ENCODE peak calls at places on chromosomes 13 and 19, in ten cellular contexts. One of them, this sample, is unnamed.

GRCh38 chr13:60267498-60268202 is 103.9 kb upstream of the DIAPH3 start:
- DNase-seq in A549: peak; percentile 2
- DNase-seq in H1: peak; percentile 55
- DNase-seq in GM23248: peak; percentile 6
- DNase-seq in DND-41: peak; percentile 75
- DNase-seq in keratinocyte: no peak
- DNase-seq in SK-N-SH: no peak
- DNase-seq in PC-9: no peak
- DNase-seq in IMR-90: no peak
- DNase-seq in hepatocyte: peak; percentile 53
- DNase-seq in this sample: peak; percentile 40

GRCh38 chr19:43524922-43525835 is 1.8 kb downstream of the ETHE1 start:
- DNase-seq in A549: peak; percentile 85
- DNase-seq in H1: peak; percentile 63
- DNase-seq in GM23248: peak; percentile 70
- DNase-seq in DND-41: no peak
- DNase-seq in keratinocyte: no peak
- DNase-seq in SK-N-SH: no peak
- DNase-seq in PC-9: peak; percentile 80
- DNase-seq in IMR-90: peak; percentile 32
- DNase-seq in hepatocyte: peak; percentile 75
- DNase-seq in this sample: peak; percentile 38

GRCh38 chr19:41606215-41606837 is 20.5 kb downstream of the CEACAM4 start:
- DNase-seq in A549: no peak
- DNase-seq in H1: no peak
- DNase-seq in GM23248: no peak
- DNase-seq in DND-41: no peak
- DNase-seq in keratinocyte: no peak
- DNase-seq in SK-N-SH: no peak
- DNase-seq in PC-9: no peak
- DNase-seq in IMR-90: no peak
- DNase-seq in hepatocyte: no peak
- DNase-seq in this sample: no peak

GRCh38 chr13:112686364-112686763 is 3.5 kb upstream of the ATP11A start:
- DNase-seq in A549: no peak
- DNase-seq in H1: peak; percentile 24
- DNase-seq in GM23248: no peak
- DNase-seq in DND-41: peak; percentile 2
- DNase-seq in keratinocyte: no peak
- DNase-seq in SK-N-SH: no peak
- DNase-seq in PC-9: peak; percentile 41
- DNase-seq in IMR-90: no peak
- DNase-seq in hepatocyte: peak; percentile 5
- DNase-seq in this sample: no peak

GRCh38 chr13:67299072-67299635 is 69.0 kb upstream of the PCDH9 start:
- DNase-seq in A549: peak; percentile 47
- DNase-seq in H1: no peak
- DNase-seq in GM23248: peak; percentile 65
- DNase-seq in DND-41: no peak
- DNase-seq in keratinocyte: no peak
- DNase-seq in SK-N-SH: no peak
- DNase-seq in PC-9: peak; percentile 37
- DNase-seq in IMR-90: peak; percentile 91
- DNase-seq in hepatocyte: no peak
- DNase-seq in this sample: no peak

GRCh38 chr13:38543561-38543960 is 143.3 kb upstream of the FREM2 start:
- DNase-seq in A549: no peak
- DNase-seq in H1: no peak
- DNase-seq in GM23248: peak; percentile 11
- DNase-seq in DND-41: no peak
- DNase-seq in keratinocyte: no peak
- DNase-seq in SK-N-SH: no peak
- DNase-seq in PC-9: no peak
- DNase-seq in IMR-90: no peak
- DNase-seq in hepatocyte: no peak
- DNase-seq in this sample: no peak

GRCh38 chr19:9861503-9861902 is 26.4 kb downstream of the PIN1 start:
- DNase-seq in A549: no peak
- DNase-seq in H1: no peak
- DNase-seq in GM23248: no peak
- DNase-seq in DND-41: no peak
- DNase-seq in keratinocyte: no peak
- DNase-seq in SK-N-SH: no peak
- DNase-seq in PC-9: no peak
- DNase-seq in IMR-90: no peak
- DNase-seq in hepatocyte: no peak
- DNase-seq in this sample: no peak

GRCh38 chr13:91312324-91312723 is 35.2 kb upstream of the MIR17HG start:
- DNase-seq in A549: no peak
- DNase-seq in H1: no peak
- DNase-seq in GM23248: no peak
- DNase-seq in DND-41: no peak
- DNase-seq in keratinocyte: no peak
- DNase-seq in SK-N-SH: no peak
- DNase-seq in PC-9: no peak
- DNase-seq in IMR-90: no peak
- DNase-seq in hepatocyte: no peak
- DNase-seq in this sample: no peak

GRCh38 chr19:17266975-17267788 is at the start of gene BABAM1:
- DNase-seq in A549: peak; percentile 98
- DNase-seq in H1: peak; percentile 88
- DNase-seq in GM23248: peak; percentile 98
- DNase-seq in DND-41: peak; percentile 98
- DNase-seq in keratinocyte: peak; percentile 94
- DNase-seq in SK-N-SH: peak; percentile 96
- DNase-seq in PC-9: peak; percentile 99
- DNase-seq in IMR-90: peak; percentile 100
- DNase-seq in hepatocyte: peak; percentile 97
- DNase-seq in this sample: peak; percentile 97

GRCh38 chr13:83879431-83880171 is 2.7 kb downstream of the SLITRK1 start:
- DNase-seq in A549: no peak
- DNase-seq in H1: peak; percentile 45
- DNase-seq in GM23248: peak; percentile 12
- DNase-seq in DND-41: no peak
- DNase-seq in keratinocyte: no peak
- DNase-seq in SK-N-SH: no peak
- DNase-seq in PC-9: no peak
- DNase-seq in IMR-90: no peak
- DNase-seq in hepatocyte: peak; percentile 5
- DNase-seq in this sample: peak; percentile 43

GRCh38 chr19:3227054-3227626 is 2.7 kb downstream of the CELF5 start:
- DNase-seq in A549: no peak
- DNase-seq in H1: no peak
- DNase-seq in GM23248: no peak
- DNase-seq in DND-41: no peak
- DNase-seq in keratinocyte: no peak
- DNase-seq in SK-N-SH: no peak
- DNase-seq in PC-9: no peak
- DNase-seq in IMR-90: no peak
- DNase-seq in hepatocyte: no peak
- DNase-seq in this sample: no peak

GRCh38 chr13:99315186-99315585 is 8.0 kb upstream of the GPR183 start:
- DNase-seq in A549: no peak
- DNase-seq in H1: no peak
- DNase-seq in GM23248: peak; percentile 22
- DNase-seq in DND-41: no peak
- DNase-seq in keratinocyte: no peak
- DNase-seq in SK-N-SH: no peak
- DNase-seq in PC-9: no peak
- DNase-seq in IMR-90: no peak
- DNase-seq in hepatocyte: no peak
- DNase-seq in this sample: no peak
- H3K4me2 ChIP-seq in A549: no peak overlapping the region
- H3K4me2 ChIP-seq in H1: no peak overlapping the region
- H3K4me2 ChIP-seq in GM23248: no peak overlapping the region
- H3K4me2 ChIP-seq in DND-41: no peak overlapping the region
- H3K4me2 ChIP-seq in keratinocyte: no peak overlapping the region
- H3K4me2 ChIP-seq in SK-N-SH: no peak overlapping the region
- H3K4me2 ChIP-seq in PC-9: no peak overlapping the region
- H3K4me2 ChIP-seq in IMR-90: no peak overlapping the region
- H3K4me2 ChIP-seq in hepatocyte: no peak overlapping the region
- H3K4me2 ChIP-seq in this sample: no peak overlapping the region

GRCh38 chr19:5131031-5131865 is 162.3 kb downstream of the KDM4B start:
- DNase-seq in A549: no peak
- DNase-seq in H1: no peak
- DNase-seq in GM23248: no peak
- DNase-seq in DND-41: no peak
- DNase-seq in keratinocyte: no peak
- DNase-seq in SK-N-SH: no peak
- DNase-seq in PC-9: no peak
- DNase-seq in IMR-90: no peak
- DNase-seq in hepatocyte: peak; percentile 70
- DNase-seq in this sample: no peak
- H3K4me2 ChIP-seq in A549: no peak overlapping the region
- H3K4me2 ChIP-seq in H1: peak overlapping the region; percentile 28
- H3K4me2 ChIP-seq in GM23248: no peak overlapping the region
- H3K4me2 ChIP-seq in DND-41: no peak overlapping the region
- H3K4me2 ChIP-seq in keratinocyte: no peak overlapping the region
- H3K4me2 ChIP-seq in SK-N-SH: no peak overlapping the region
- H3K4me2 ChIP-seq in PC-9: no peak overlapping the region
- H3K4me2 ChIP-seq in IMR-90: no peak overlapping the region
- H3K4me2 ChIP-seq in hepatocyte: peak overlapping the region; percentile 67
- H3K4me2 ChIP-seq in this sample: peak overlapping the region; percentile 45

GRCh38 chr19:13020002-13020414 is 24.7 kb downstream of the NFIX start:
- DNase-seq in A549: no peak
- DNase-seq in H1: peak; percentile 81
- DNase-seq in GM23248: peak; percentile 73
- DNase-seq in DND-41: no peak
- DNase-seq in keratinocyte: no peak
- DNase-seq in SK-N-SH: no peak
- DNase-seq in PC-9: no peak
- DNase-seq in IMR-90: peak; percentile 34
- DNase-seq in hepatocyte: no peak
- DNase-seq in this sample: peak; percentile 80

GRCh38 chr19:13023666-13024065 is 28.4 kb downstream of the NFIX start:
- DNase-seq in A549: no peak
- DNase-seq in H1: no peak
- DNase-seq in GM23248: peak; percentile 53
- DNase-seq in DND-41: no peak
- DNase-seq in keratinocyte: no peak
- DNase-seq in SK-N-SH: peak; percentile 79
- DNase-seq in PC-9: no peak
- DNase-seq in IMR-90: no peak
- DNase-seq in hepatocyte: no peak
- DNase-seq in this sample: no peak

GRCh38 chr19:13022859-13023636 is 27.8 kb downstream of the NFIX start:
- DNase-seq in A549: no peak
- DNase-seq in H1: no peak
- DNase-seq in GM23248: peak; percentile 96
- DNase-seq in DND-41: peak; percentile 15
- DNase-seq in keratinocyte: peak; percentile 77
- DNase-seq in SK-N-SH: peak; percentile 87
- DNase-seq in PC-9: no peak
- DNase-seq in IMR-90: peak; percentile 95
- DNase-seq in hepatocyte: peak; percentile 78
- DNase-seq in this sample: peak; percentile 77

GRCh38 chr19:13024126-13024957 is 29.1 kb downstream of the NFIX start:
- DNase-seq in A549: no peak
- DNase-seq in H1: no peak
- DNase-seq in GM23248: peak; percentile 72
- DNase-seq in DND-41: no peak
- DNase-seq in keratinocyte: no peak
- DNase-seq in SK-N-SH: no peak
- DNase-seq in PC-9: no peak
- DNase-seq in IMR-90: peak; percentile 45
- DNase-seq in hepatocyte: no peak
- DNase-seq in this sample: peak; percentile 50

GRCh38 chr19:13022111-13022858 is 27.0 kb downstream of the NFIX start:
- DNase-seq in A549: no peak
- DNase-seq in H1: no peak
- DNase-seq in GM23248: peak; percentile 84
- DNase-seq in DND-41: no peak
- DNase-seq in keratinocyte: no peak
- DNase-seq in SK-N-SH: no peak
- DNase-seq in PC-9: no peak
- DNase-seq in IMR-90: peak; percentile 76
- DNase-seq in hepatocyte: no peak
- DNase-seq in this sample: no peak
- H3K4me2 ChIP-seq in A549: no peak overlapping the region
- H3K4me2 ChIP-seq in H1: no peak overlapping the region
- H3K4me2 ChIP-seq in GM23248: peak overlapping the region; percentile 96
- H3K4me2 ChIP-seq in DND-41: no peak overlapping the region
- H3K4me2 ChIP-seq in keratinocyte: peak overlapping the region; percentile 100
- H3K4me2 ChIP-seq in SK-N-SH: peak overlapping the region; percentile 80
- H3K4me2 ChIP-seq in PC-9: no peak overlapping the region
- H3K4me2 ChIP-seq in IMR-90: peak overlapping the region; percentile 79
- H3K4me2 ChIP-seq in hepatocyte: peak overlapping the region; percentile 81
- H3K4me2 ChIP-seq in this sample: no peak overlapping the region

GRCh38 chr19:45509692-45510015 is 2.4 kb downstream of the VASP start:
- DNase-seq in A549: no peak
- DNase-seq in H1: no peak
- DNase-seq in GM23248: no peak
- DNase-seq in DND-41: no peak
- DNase-seq in keratinocyte: no peak
- DNase-seq in SK-N-SH: no peak
- DNase-seq in PC-9: no peak
- DNase-seq in IMR-90: no peak
- DNase-seq in hepatocyte: no peak
- DNase-seq in this sample: no peak

GRCh38 chr19:45512881-45513483 is 5.7 kb downstream of the VASP start:
- DNase-seq in A549: no peak
- DNase-seq in H1: no peak
- DNase-seq in GM23248: no peak
- DNase-seq in DND-41: no peak
- DNase-seq in keratinocyte: no peak
- DNase-seq in SK-N-SH: no peak
- DNase-seq in PC-9: no peak
- DNase-seq in IMR-90: no peak
- DNase-seq in hepatocyte: no peak
- DNase-seq in this sample: no peak

GRCh38 chr19:45508931-45509691 is 1.8 kb downstream of the VASP start:
- DNase-seq in A549: peak; percentile 81
- DNase-seq in H1: peak; percentile 74
- DNase-seq in GM23248: peak; percentile 69
- DNase-seq in DND-41: peak; percentile 52
- DNase-seq in keratinocyte: no peak
- DNase-seq in SK-N-SH: peak; percentile 87
- DNase-seq in PC-9: peak; percentile 50
- DNase-seq in IMR-90: peak; percentile 66
- DNase-seq in hepatocyte: peak; percentile 69
- DNase-seq in this sample: peak; percentile 77

GRCh38 chr19:45508681-45508930 is 1.3 kb downstream of the VASP start:
- DNase-seq in A549: no peak
- DNase-seq in H1: no peak
- DNase-seq in GM23248: no peak
- DNase-seq in DND-41: no peak
- DNase-seq in keratinocyte: no peak
- DNase-seq in SK-N-SH: peak; percentile 65
- DNase-seq in PC-9: no peak
- DNase-seq in IMR-90: no peak
- DNase-seq in hepatocyte: no peak
- DNase-seq in this sample: no peak

DNA sequence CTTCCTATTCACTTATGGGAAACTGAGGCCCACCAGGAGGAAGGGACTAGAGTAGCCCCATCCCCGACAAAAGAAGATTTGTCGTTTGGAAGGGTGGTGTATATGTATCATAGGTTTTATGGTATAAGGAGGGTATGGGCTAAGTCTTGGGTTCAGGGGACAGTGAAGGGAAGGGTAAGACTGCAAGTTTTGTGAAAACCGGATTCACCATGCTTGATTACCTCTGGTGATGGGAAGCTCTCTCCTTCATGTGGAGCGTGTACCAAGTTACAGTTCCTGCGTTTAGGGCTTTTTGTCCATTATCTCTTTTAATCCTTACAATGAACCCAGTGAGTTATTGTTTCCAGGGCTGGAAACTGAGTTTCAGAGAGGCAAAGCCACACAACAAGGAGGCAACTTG is 3.8 kb downstream of the VASP start:
- DNase-seq in A549: no peak
- DNase-seq in H1: no peak
- DNase-seq in GM23248: no peak
- DNase-seq in DND-41: no peak
- DNase-seq in keratinocyte: no peak
- DNase-seq in SK-N-SH: no peak
- DNase-seq in PC-9: no peak
- DNase-seq in IMR-90: no peak
- DNase-seq in hepatocyte: no peak
- DNase-seq in this sample: no peak
- H3K4me2 ChIP-seq in A549: no peak overlapping the region
- H3K4me2 ChIP-seq in H1: no peak overlapping the region
- H3K4me2 ChIP-seq in GM23248: no peak overlapping the region
- H3K4me2 ChIP-seq in DND-41: no peak overlapping the region
- H3K4me2 ChIP-seq in keratinocyte: peak overlapping the region; percentile 43
- H3K4me2 ChIP-seq in SK-N-SH: no peak overlapping the region
- H3K4me2 ChIP-seq in PC-9: no peak overlapping the region
- H3K4me2 ChIP-seq in IMR-90: no peak overlapping the region
- H3K4me2 ChIP-seq in hepatocyte: no peak overlapping the region
- H3K4me2 ChIP-seq in this sample: no peak overlapping the region

This sample was measured in neural progenitor cell.